ENCODE peak calls at places on chromosome 14, in eight cellular contexts. F is HCT116, L is breast epithelium, J is A549, D is adrenal gland, T is body of pancreas, Z is ovary, H is stomach. O is an unnamed sample. For H3K4me1, the result is how much of the 10 kb centered on the place peaks cover.

GRCh38 chr14:105856676-105857222 is 330.4 kb downstream of the TMEM121 start:
- DNase-seq in F (no peak), L (no peak), J (no peak), D (no peak), T (no peak), Z (peak), H (no peak), O (no peak)

GRCh38 chr14:51370758-51371386 is 130.8 kb downstream of the TMX1 start:
- DNase-seq in F (no peak), L (no peak), J (no peak), D (no peak), T (no peak), Z (no peak), H (no peak), O (no peak)

GRCh38 chr14:92759300-92759678 is 10.9 kb upstream of the LGMN start:
- DNase-seq in F (no peak), L (no peak), J (no peak), D (no peak), T (no peak), Z (no peak), H (peak), O (no peak)

GRCh38 chr14:101457177-101457935 is 103.9 kb upstream of the DIO3 start:
- DNase-seq in F (no peak), L (no peak), J (no peak), D (no peak), T (no peak), Z (no peak), H (no peak), O (no peak)

GRCh38 chr14:98293527-98293926 is 978.5 kb downstream of the BCL11B start:
- DNase-seq in F (no peak), L (no peak), J (no peak), D (no peak), T (peak), Z (no peak), H (no peak), O (no peak)

GRCh38 chr14:37931998-37932397 is 275.7 kb upstream of the SSTR1 start:
- DNase-seq in F (no peak), L (no peak), J (no peak), D (peak), T (no peak), Z (no peak), H (no peak), O (no peak)

GRCh38 chr14:58238252-58239247 is 6.1 kb upstream of the PSMA3 start:
- DNase-seq in F (no peak), L (no peak), J (no peak), D (peak), T (peak), Z (peak), H (no peak), O (no peak)

GRCh38 chr14:22122227-22123187 is 448.9 kb upstream of the OR4E1 start:
- DNase-seq in F (no peak), L (no peak), J (no peak), D (no peak), T (no peak), Z (no peak), H (no peak), O (no peak)

GRCh38 chr14:52063107-52063506 is 5.8 kb downstream of the NID2 start:
- DNase-seq in F (no peak), L (no peak), J (no peak), D (no peak), T (no peak), Z (peak), H (no peak), O (peak)

GRCh38 chr14:57085801-57086200 is 182.9 kb downstream of the EXOC5 start:
- DNase-seq in F (no peak), L (no peak), J (no peak), D (no peak), T (no peak), Z (no peak), H (no peak), O (no peak)

GRCh38 chr14:85241022-85241880 is 288.7 kb upstream of the FLRT2 start:
- DNase-seq in F (no peak), L (no peak), J (no peak), D (no peak), T (peak), Z (no peak), H (no peak), O (no peak)

GRCh38 chr14:77355811-77356210 is 21.1 kb downstream of the TMED8 start:
- DNase-seq in F (no peak), L (no peak), J (no peak), D (no peak), T (no peak), Z (no peak), H (no peak), O (no peak)

GRCh38 chr14:51953996-51954395 is 35.4 kb upstream of the RTRAF start:
- DNase-seq in F (no peak), L (no peak), J (no peak), D (no peak), T (no peak), Z (no peak), H (no peak), O (no peak)

GRCh38 chr14:82075566-82075965 is 541.9 kb upstream of the SEL1L start:
- DNase-seq in F (no peak), L (no peak), J (no peak), D (peak), T (peak), Z (no peak), H (peak), O (no peak)

GRCh38 chr14:48672506-48672905 is 913.7 kb downstream of the RPS29 start:
- DNase-seq in F (no peak), L (no peak), J (no peak), D (no peak), T (no peak), Z (no peak), H (no peak), O (no peak)

GRCh38 chr14:75578786-75579781 is 664 bp downstream of the FLVCR2 start:
- DNase-seq in F (no peak), L (no peak), J (peak), D (no peak), T (peak), Z (no peak), H (no peak), O (peak)
- TF ChIP-seq POLR2A in F (no peak), L (no peak), J (no peak), D (no peak), T (no peak), Z (no peak), H (no peak), O (no peak)

GRCh38 chr14:64711039-64711438 is 6.8 kb downstream of the PLEKHG3 start:
- DNase-seq in F (no peak), L (no peak), J (no peak), D (no peak), T (no peak), Z (no peak), H (no peak), O (no peak)

GRCh38 chr14:64715628-64716412 is 11.6 kb downstream of the PLEKHG3 start:
- DNase-seq in F (no peak), L (peak), J (no peak), D (no peak), T (peak), Z (peak), H (peak), O (no peak)

GRCh38 chr14:64714432-64715025 is 10.3 kb downstream of the PLEKHG3 start:
- DNase-seq in F (no peak), L (peak), J (no peak), D (no peak), T (no peak), Z (peak), H (no peak), O (no peak)

GRCh38 chr14:64715146-64715627 is 11.0 kb downstream of the PLEKHG3 start:
- DNase-seq in F (no peak), L (peak), J (no peak), D (no peak), T (no peak), Z (peak), H (no peak), O (peak)

GRCh38 chr14:64713677-64714076 is 9.5 kb downstream of the PLEKHG3 start:
- DNase-seq in F (no peak), L (no peak), J (no peak), D (no peak), T (no peak), Z (no peak), H (no peak), O (no peak)
- H3K4me1 ChIP-seq in F (under half), L (under half), J (under half), D (under half), T (half or more), Z (under half), H (half or more), O (under half)

DNA sequence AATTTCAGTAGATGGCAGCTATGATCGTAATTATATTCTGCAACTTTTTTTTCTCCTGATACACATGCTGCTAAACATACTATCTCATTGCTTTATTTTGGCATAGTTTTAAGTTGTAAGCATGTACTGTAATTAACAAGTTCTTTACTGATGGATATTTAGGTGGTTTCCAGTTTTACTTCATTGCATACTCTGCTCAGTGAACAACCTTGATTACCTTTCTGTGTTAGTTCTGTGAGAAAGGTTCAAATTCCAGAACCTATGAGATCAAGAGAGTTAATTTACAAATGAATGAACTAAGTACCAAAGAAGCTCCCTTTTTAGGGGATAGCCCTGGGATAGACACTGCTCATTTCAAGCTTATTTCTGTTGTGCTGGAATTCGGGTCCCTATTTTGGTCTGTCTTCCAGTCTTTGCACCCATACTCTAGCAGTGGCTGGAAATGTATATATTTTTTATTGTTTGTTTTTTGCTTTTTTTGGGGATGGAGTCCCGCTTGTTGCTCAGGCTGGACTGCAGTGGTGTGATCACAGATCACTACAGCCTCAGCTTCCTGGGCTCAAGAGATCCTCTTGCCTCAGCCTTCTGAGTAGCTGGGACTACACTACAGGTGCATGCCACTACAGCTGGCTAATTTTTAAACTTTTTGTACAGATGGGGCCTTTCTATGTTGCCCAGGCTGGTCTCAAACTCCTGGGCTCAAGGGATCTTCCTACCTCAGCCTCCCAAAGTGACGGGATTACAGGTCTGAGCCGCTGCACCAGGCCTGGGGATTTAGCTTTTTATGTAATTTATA is 10.6 kb downstream of the PAPOLA start:
- DNase-seq in F (no peak), L (no peak), J (no peak), D (no peak), T (no peak), Z (no peak), H (no peak), O (no peak)
- TF ChIP-seq POLR2A in F (no peak), L (no peak), J (no peak), D (no peak), T (no peak), Z (no peak), H (no peak), O (no peak)

DNA sequence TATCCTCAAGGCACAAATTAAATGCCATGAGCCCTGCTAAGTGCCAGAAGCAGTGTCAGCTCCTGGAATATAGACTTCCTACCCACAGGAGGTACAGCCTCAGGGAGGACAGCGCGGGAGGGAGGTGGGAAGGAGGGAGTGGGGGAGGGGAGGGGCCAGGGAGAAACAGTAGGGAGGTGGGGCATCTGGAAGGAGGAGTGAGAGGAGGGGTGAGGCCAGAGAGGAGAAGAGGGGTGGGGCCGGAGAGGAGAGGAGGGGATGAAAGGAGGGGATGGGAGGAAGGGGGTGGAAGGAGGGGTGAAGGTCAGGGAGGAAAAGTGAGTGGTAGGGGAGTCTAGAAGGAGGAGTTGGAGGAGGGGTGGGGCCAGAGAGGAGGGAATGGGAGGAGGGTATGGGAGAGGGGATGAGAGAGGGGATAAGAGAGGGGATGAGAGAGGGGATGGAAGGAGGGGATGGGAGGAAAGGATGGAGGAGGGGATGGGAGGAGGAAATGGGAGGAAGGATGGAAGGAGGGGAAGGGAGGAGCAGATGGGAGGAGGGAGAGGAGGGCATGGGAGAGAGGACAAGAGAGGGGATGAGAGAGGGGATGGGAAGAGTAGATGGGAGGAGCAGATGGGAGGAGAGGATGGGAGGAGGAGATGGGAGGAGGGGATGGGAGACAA is 9.2 kb upstream of the CCDC197 start:
- DNase-seq in F (no peak), L (no peak), J (no peak), D (no peak), T (no peak), Z (no peak), H (no peak), O (no peak)
- H3K4me1 ChIP-seq in F (under half), L (under half), J (under half), D (under half), T (under half), Z (under half), H (under half), O (under half)

GRCh38 chr14:91323671-91324605 is 79.4 kb upstream of the GPR68 start:
- DNase-seq in F (peak), L (peak), J (peak), D (peak), T (peak), Z (peak), H (peak), O (peak)
- TF ChIP-seq POLR2A in F (no peak), L (no peak), J (no peak), D (no peak), T (no peak), Z (no peak), H (no peak), O (no peak)

GRCh38 chr14:69700609-69701008 is 66.3 kb upstream of the SRSF5 start:
- DNase-seq in F (no peak), L (no peak), J (no peak), D (no peak), T (no peak), Z (no peak), H (no peak), O (no peak)

GRCh38 chr14:69703047-69704046 is 63.6 kb upstream of the SRSF5 start:
- DNase-seq in F (no peak), L (no peak), J (no peak), D (no peak), T (no peak), Z (no peak), H (no peak), O (no peak)

GRCh38 chr14:69699743-69700309 is 67.1 kb upstream of the SRSF5 start:
- DNase-seq in F (no peak), L (no peak), J (no peak), D (no peak), T (peak), Z (no peak), H (peak), O (no peak)

GRCh38 chr14:69701269-69701668 is 65.7 kb upstream of the SRSF5 start:
- DNase-seq in F (no peak), L (no peak), J (no peak), D (peak), T (no peak), Z (no peak), H (no peak), O (no peak)

DNA sequence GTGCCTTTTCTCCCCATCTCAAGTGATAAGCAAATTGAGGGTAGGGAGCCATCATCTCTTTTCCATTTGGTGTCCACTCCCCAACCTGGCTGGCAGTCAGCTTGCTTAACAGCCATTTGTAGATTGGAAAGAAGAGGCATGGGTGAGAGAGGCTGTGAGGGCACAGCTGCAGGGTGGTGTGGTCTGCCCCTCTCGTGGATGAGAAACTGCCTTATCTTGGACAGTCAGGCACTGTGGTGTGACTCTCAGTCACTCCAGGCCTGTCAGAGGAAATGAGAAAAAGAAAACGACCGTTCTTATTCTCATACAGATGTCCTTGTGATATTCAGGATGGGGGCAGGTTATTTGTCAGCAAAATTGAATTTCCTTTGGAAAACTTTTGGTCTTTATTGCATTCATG is 65.1 kb upstream of the SRSF5 start:
- DNase-seq in F (no peak), L (no peak), J (no peak), D (peak), T (no peak), Z (no peak), H (no peak), O (no peak)
- H3K4me1 ChIP-seq in F (under half), L (under half), J (under half), D (half or more), T (half or more), Z (under half), H (half or more), O (under half)

O was measured in uterus.